ENCODE peak calls at places on chromosome 3, in eight cellular contexts. X is HCT116, P is GM23338, Q is K562, Z is GM12878, G is HepG2, T is endothelial cell of umbilical vein, N is H1. I is an unnamed sample.

GRCh38 chr3:172511783-172512357 is 11.4 kb downstream of the TNFSF10 start:
- DNase-seq in T (no peak), G (no peak), N (no peak), P (no peak), X (no peak), Q (no peak), Z (peak), I (no peak)

GRCh38 chr3:108008931-108009635 is 81.7 kb downstream of the CD47 start:
- DNase-seq in X (no peak), G (no peak), Z (no peak), N (no peak), Q (no peak), T (peak), P (no peak), I (no peak)

GRCh38 chr3:34285465-34286188 is 487.2 kb downstream of the PDCD6IP start:
- DNase-seq in N (no peak), P (no peak), G (no peak), T (no peak), X (no peak), Z (no peak), Q (no peak), I (no peak)

GRCh38 chr3:106587581-106587980 is 718.8 kb upstream of the CBLB start:
- DNase-seq in G (no peak), X (no peak), P (no peak), T (no peak), N (no peak), Q (no peak), Z (no peak), I (no peak)

GRCh38 chr3:117059054-117059989 is 349.7 kb downstream of the TUSC7 start:
- DNase-seq in X (peak), Q (no peak), P (peak), Z (no peak), N (no peak), G (peak), T (peak), I (no peak)

GRCh38 chr3:155859859-155860258 is 5.6 kb upstream of the SLC33A1 start:
- DNase-seq in G (peak), X (no peak), P (no peak), Q (peak), Z (no peak), T (peak), N (no peak), I (no peak)

GRCh38 chr3:175386630-175387029 is 527.5 kb downstream of the NAALADL2 start:
- DNase-seq in G (no peak), P (no peak), N (no peak), Q (no peak), X (no peak), T (peak), Z (no peak), I (no peak)

GRCh38 chr3:43388909-43389308 is 102.6 kb downstream of the SNRK start:
- DNase-seq in G (no peak), Q (no peak), N (no peak), Z (no peak), T (no peak), P (no peak), X (no peak), I (no peak)

GRCh38 chr3:152056481-152056880 is 183.0 kb downstream of the SUCNR1 start:
- DNase-seq in X (no peak), T (no peak), N (no peak), Q (no peak), G (no peak), P (no peak), Z (no peak), I (no peak)

DNA sequence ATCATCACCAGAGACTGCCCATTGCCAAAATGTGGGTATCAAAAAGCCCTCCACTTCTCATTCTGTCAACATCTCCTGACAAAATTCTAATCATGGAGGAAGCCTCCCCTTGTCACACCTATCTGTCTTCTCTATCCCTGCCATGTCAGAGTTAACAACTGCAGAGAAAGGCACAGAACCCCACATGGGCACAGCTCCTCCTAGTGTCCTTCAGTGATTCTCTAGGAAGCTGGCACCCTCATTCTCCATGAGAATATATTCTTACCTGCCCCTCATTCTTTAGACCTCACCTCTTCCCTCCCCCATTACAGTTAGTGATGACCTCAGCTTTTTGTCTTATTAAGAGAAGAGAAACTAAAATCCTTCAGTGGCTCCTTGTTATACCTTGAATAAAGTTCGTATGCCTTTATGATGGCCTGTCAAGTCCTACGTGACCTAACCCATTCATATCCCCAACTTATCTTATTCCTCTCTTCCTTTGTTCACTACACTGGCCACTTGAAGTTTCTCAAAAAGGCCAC is 44.6 kb downstream of the NME9 start:
- DNase-seq in P (peak), Q (no peak), G (no peak), X (no peak), Z (no peak), T (no peak), N (peak), I (no peak)
- H3K4me3 ChIP-seq in P (no peak), Q (no peak), G (no peak), X (no peak), Z (no peak), T (no peak), N (no peak), I (no peak)

GRCh38 chr3:159838936-159839335 is 149.7 kb upstream of the IL12A start:
- DNase-seq in G (no peak), N (no peak), Z (no peak), X (no peak), T (peak), P (no peak), Q (no peak), I (no peak)

GRCh38 chr3:159840900-159841299 is 147.7 kb upstream of the IL12A start:
- DNase-seq in P (no peak), T (no peak), X (no peak), N (no peak), Q (no peak), Z (no peak), G (no peak), I (no peak)

GRCh38 chr3:159841766-159842165 is 146.9 kb upstream of the IL12A start:
- DNase-seq in T (no peak), N (no peak), Q (no peak), Z (no peak), X (no peak), G (no peak), P (no peak), I (no peak)

GRCh38 chr3:159837725-159838124 is 150.9 kb upstream of the IL12A start:
- DNase-seq in Q (no peak), T (no peak), G (no peak), Z (no peak), X (no peak), P (no peak), N (no peak), I (no peak)

GRCh38 chr3:159839561-159840379 is 148.9 kb upstream of the IL12A start:
- DNase-seq in Q (no peak), Z (no peak), X (no peak), G (no peak), N (peak), T (no peak), P (peak), I (no peak)
- TF ChIP-seq POLR2AphosphoS5 in Q (no peak), Z (no peak), X (no peak), G (no peak), N (peak), T (no peak), P (peak), I (no peak)

DNA sequence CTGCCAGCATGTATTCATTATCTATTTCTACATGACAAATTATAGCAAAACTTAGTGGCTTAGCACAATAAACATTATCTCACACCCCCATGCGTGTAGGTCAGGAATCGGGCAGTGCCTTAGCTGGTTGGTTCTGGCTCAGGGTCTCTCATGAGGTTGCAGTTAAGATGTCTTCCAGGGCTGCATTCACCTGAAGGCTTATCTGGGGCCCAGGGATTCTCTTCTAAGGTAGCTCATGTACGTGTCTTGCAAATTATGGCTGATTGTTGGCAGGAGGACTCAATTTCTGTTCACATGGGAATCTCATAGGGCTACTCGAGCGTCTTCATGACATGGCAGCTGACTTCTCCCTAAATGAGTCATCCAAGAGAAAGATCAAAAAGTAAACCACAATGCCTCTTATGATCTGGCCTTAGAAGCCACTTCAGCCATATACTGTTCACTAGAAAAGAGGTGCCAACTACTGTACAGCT is 42.9 kb upstream of the TSC22D2 start:
- DNase-seq in N (no peak), G (no peak), Z (peak), Q (peak), T (no peak), P (no peak), X (peak), I (no peak)
- TF ChIP-seq EZH2 in N (no peak), G (no peak), Z (no peak), Q (no peak), T (no peak), P (no peak), X (no peak), I (no peak)

DNA sequence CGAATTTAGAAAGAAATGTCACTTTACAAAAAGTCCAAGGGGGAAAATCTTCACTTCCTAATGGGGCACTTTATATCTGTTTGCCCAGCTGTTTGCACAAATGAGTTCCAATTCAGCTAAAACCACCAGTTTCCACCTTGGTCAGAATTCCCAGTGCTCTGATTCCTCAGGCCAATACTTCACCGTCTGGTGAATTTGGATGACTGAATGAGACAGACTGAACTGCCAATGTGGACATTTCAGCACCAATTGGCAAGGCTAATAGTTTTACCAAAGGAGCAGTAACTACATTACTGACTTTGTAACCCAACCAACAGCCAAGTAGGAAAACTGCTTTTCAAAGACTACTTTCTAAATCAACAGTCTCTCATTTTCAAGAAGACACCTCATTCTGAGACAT is 51.8 kb downstream of the ABI3BP start:
- DNase-seq in Z (no peak), P (no peak), N (no peak), G (no peak), T (no peak), Q (no peak), X (no peak), I (no peak)
- H3K4me3 ChIP-seq in Z (no peak), P (no peak), N (no peak), G (no peak), T (no peak), Q (no peak), X (no peak), I (no peak)

I was measured in SK-N-MC.